ENCODE peak calls at places on chromosomes 16 and 17, in four cellular contexts. D is K562, T is SK-N-SH, L is HepG2. Y is an unnamed sample.
A peak's percentile ranks its signal among the peaks of the same experiment; 100 is the strongest.

GRCh38 chr16:15484662-15485061 is 50.3 kb downstream of the BMERB1 start:
- DNase-seq in D (no peak), T (no peak), L (peak; percentile 70), Y (no peak)

GRCh38 chr16:1154887-1155331 is 2.0 kb downstream of the CACNA1H start:
- DNase-seq in D (no peak), T (no peak), L (peak; percentile 91), Y (no peak)

GRCh38 chr16:86734559-86735480 is 156.5 kb downstream of the FOXL1 start:
- DNase-seq in D (no peak), T (no peak), L (no peak), Y (no peak)

GRCh38 chr17:47946929-47947397 is 5.6 kb downstream of the PNPO start:
- DNase-seq in D (peak; percentile 93), T (peak; percentile 86), L (peak; percentile 94), Y (peak; percentile 81)

GRCh38 chr17:16988749-16989229 is 16.9 kb upstream of the TNFRSF13B start:
- DNase-seq in D (no peak), T (no peak), L (no peak), Y (no peak)

GRCh38 chr17:50027639-50028206 is 28.2 kb upstream of the ITGA3 start:
- DNase-seq in D (no peak), T (peak; percentile 56), L (no peak), Y (no peak)

GRCh38 chr17:15258113-15258512 is 7.0 kb downstream of the PMP22 start:
- DNase-seq in D (no peak), T (no peak), L (no peak), Y (no peak)

GRCh38 chr16:88070989-88071625 is 119.9 kb downstream of the BANP start:
- DNase-seq in D (no peak), T (no peak), L (no peak), Y (no peak)

GRCh38 chr17:49571764-49572163 is 3.9 kb upstream of the NXPH3 start:
- DNase-seq in D (no peak), T (no peak), L (no peak), Y (no peak)

GRCh38 chr16:89155184-89155679 is 16.3 kb upstream of the CDH15 start:
- DNase-seq in D (no peak), T (no peak), L (no peak), Y (no peak)

GRCh38 chr16:78985736-78986605 is 614.6 kb downstream of the MAF start:
- DNase-seq in D (no peak), T (no peak), L (no peak), Y (no peak)

GRCh38 chr16:82694239-82694874 is 67.6 kb downstream of the CDH13 start:
- DNase-seq in D (no peak), T (no peak), L (no peak), Y (no peak)

GRCh38 chr17:38550661-38551060 is 55.1 kb downstream of the SRCIN1 start:
- DNase-seq in D (peak; percentile 71), T (no peak), L (no peak), Y (no peak)

GRCh38 chr16:10728035-10728462 is 15.6 kb upstream of the NUBP1 start:
- DNase-seq in D (no peak), T (no peak), L (peak; percentile 70), Y (no peak)

GRCh38 chr16:1189455-1189854 is 35.6 kb downstream of the TPSG1 start:
- DNase-seq in D (no peak), T (no peak), L (no peak), Y (no peak)

GRCh38 chr16:68332411-68333121 is 21.7 kb downstream of the PRMT7 start:
- DNase-seq in D (no peak), T (peak; percentile 38), L (peak; percentile 88), Y (no peak)

GRCh38 chr17:71521724-71522123 is 599.1 kb upstream of the SOX9 start:
- DNase-seq in D (no peak), T (no peak), L (no peak), Y (no peak)

GRCh38 chr17:69250641-69251040 is 22.0 kb upstream of the ABCA10 start:
- DNase-seq in D (no peak), T (no peak), L (no peak), Y (no peak)

DNA sequence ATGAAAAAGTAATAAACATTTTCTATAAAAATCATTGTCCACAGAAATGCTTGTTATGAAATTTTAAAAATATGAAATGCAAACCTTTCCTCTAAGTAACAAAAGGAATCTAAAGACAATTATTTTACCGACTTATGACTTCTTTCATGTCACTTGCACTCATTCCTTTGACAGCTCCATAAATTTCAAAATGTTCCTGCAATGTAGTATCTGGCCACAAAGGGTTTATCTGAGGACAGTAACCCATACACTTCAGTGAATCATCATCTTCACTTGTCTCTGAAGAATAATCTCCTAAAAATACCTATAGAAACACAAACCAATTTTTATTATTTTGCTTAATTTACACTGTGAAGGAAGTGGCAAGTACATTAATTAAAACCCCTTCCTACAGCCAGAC is 25.6 kb upstream of the ABCA10 start:
- DNase-seq in D (no peak), T (no peak), L (no peak), Y (no peak)
- TF ChIP-seq FOXJ3 in D (no peak), T (no peak), L (no peak), Y (no peak)

GRCh38 chr17:81599719-81600486 is 37.0 kb downstream of the NPLOC4 start:
- DNase-seq in D (no peak), T (no peak), L (no peak), Y (no peak)

GRCh38 chr17:81607431-81607830 is 29.5 kb downstream of the NPLOC4 start:
- DNase-seq in D (no peak), T (no peak), L (no peak), Y (no peak)

GRCh38 chr17:81603846-81604610 is 32.9 kb downstream of the NPLOC4 start:
- DNase-seq in D (no peak), T (no peak), L (no peak), Y (no peak)

GRCh38 chr17:81601525-81602120 is 35.3 kb downstream of the NPLOC4 start:
- DNase-seq in D (peak; percentile 67), T (peak; percentile 87), L (peak; percentile 62), Y (peak; percentile 20)
- TF ChIP-seq USF2 in D (no peak), T (no peak), L (no peak), Y (no peak)

GRCh38 chr17:43411369-43411677 is 12.5 kb downstream of the ARL4D start:
- DNase-seq in D (no peak), T (no peak), L (no peak), Y (no peak)

GRCh38 chr17:43411820-43412529 is 13.2 kb downstream of the ARL4D start:
- DNase-seq in D (no peak), T (no peak), L (no peak), Y (no peak)

GRCh38 chr17:43409131-43409530 is 10.3 kb downstream of the ARL4D start:
- DNase-seq in D (no peak), T (no peak), L (no peak), Y (no peak)

GRCh38 chr17:43406676-43407645 is 8.2 kb downstream of the ARL4D start:
- DNase-seq in D (no peak), T (no peak), L (no peak), Y (no peak)

DNA sequence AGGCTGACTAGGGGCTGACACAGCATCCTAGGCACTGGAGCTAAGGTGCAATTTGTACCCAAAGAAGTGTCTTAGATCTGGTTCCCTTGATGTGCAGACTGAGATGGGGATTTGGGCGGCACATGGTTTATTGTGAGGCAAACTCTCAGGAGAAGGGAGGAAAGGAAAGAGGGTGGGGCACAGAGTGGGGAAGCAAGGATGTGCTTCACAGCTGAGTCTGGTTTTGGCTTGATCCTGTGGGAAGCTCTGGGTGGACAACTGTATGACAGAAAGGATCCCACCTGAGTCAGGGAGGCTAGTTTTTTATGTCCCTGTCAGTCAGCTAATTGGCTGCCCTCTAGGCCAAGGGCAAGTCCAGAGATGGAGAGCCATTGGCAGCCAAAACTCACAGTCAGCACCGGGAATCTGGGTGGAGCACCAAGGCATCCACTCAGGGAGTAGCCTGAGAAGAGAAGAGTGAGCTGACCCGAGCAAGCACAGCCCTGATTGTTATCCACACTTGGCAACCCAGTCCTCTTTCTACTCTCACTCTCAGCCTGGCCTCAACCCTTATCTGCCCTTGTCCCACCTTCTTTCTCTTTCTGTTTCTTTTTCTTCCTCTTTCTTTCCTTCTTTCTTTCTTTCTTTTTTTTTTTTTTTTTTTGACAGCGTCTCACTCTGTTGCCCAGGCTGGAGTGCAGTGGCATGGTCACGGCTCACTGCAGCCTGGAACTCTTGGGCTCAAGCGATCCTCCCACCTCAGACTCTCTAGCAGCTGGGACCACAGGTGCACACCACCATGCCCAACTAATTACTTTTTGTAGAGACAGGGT is 12.0 kb downstream of the ARL4D start:
- DNase-seq in D (no peak), T (no peak), L (no peak), Y (no peak)
- TF ChIP-seq FOXJ3 in D (no peak), T (no peak), L (no peak), Y (no peak)

DNA sequence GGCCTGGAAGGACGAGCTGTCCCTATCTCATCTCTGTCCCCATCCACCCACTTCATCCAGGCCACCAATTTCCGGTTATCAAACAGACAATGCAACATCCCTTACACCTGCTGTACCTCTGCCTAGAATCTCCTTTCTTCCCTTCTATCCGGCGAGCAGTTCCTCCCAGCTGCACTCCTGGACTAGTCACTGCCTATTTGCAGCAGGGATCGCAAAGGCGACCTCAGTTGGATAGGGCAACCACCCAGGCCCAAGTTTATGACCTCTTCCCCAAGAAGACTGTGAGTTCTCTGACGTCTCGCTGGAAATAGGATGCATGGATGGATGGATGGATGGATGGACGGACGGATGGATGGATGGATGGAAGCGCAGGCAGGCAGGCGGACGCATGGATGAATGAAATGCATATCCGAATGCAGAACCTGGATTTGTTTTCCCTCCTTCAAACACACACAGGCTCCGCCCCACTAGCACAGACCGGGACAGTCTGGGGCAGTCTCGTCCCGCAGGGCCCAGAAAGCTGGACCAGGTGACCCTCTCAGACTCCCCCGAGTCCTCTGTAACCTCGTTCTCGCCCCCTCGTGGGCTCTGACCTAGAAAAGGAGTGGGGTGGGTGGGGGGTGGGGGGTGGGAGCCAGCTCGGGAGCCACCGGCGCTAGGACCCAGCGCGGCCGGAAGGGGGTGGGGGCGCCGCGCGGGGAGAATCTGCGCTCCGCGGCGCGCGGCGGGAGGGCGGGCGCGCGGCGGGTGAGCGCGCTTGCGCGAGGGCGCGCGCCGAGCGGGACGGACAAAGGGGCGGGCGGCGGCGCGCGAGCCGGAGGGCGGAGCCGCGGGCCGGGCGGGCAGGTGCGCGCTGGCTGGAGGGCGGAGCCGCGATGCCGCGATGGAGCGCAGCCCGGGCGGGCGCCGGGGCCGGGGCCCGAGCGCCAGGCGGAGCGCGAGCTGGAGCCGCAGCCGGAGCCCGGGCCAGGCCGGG is at the start of gene SBK1:
- DNase-seq in D (peak; percentile 98), T (peak; percentile 98), L (peak; percentile 40), Y (peak; percentile 80)
- TF ChIP-seq USF2 in D (no peak), T (no peak), L (no peak), Y (no peak)

DNA sequence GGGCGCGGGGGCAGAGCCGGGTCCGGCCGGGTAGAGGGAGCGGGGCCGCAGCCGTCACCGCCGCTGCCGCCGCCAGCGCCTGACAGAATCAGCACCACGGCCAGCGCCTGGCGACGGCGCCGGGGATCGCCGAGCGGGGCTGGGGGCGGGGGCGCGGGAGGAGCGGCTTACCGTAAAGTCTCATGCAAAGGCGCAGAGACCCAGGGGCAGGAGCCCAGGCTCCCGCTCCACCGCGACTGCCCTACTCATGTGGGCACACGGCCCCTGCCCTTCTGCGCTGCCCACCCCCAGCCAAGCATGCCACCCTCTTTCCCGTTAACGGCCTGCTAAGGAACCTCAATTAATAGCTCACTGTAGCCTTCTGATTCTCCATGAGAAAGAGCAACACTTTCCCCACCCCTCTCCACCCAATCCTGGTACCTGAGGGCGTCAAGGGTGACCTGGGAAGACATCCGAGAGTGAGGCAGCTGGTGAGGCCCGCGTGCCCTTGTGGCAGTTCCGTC is at the start of gene SEZ6:
- DNase-seq in D (peak; percentile 93), T (peak; percentile 94), L (peak; percentile 44), Y (peak; percentile 91)
- TF ChIP-seq FOXJ3 in D (no peak), T (no peak), L (no peak), Y (no peak)